ENCODE peak calls at places on chromosome 12, in six cellular contexts. One of them, this sample, is unnamed.

GRCh38 chr12:50314629-50315312 is 31.5 kb upstream of the LIMA1 start:
- DNase-seq in HCT116: no peak
- DNase-seq in right atrium auricular region: no peak
- DNase-seq in stomach: no peak
- DNase-seq in endodermal cell: peak; percentile 53
- DNase-seq in tibial nerve: no peak
- DNase-seq in this sample: no peak

GRCh38 chr12:508795-509194 is 49.1 kb downstream of the B4GALNT3 start:
- DNase-seq in HCT116: no peak
- DNase-seq in right atrium auricular region: no peak
- DNase-seq in stomach: peak; percentile 57
- DNase-seq in endodermal cell: peak; percentile 81
- DNase-seq in tibial nerve: no peak
- DNase-seq in this sample: no peak

GRCh38 chr12:111379942-111380554 is 11.2 kb upstream of the PHETA1 start:
- DNase-seq in HCT116: no peak
- DNase-seq in right atrium auricular region: no peak
- DNase-seq in stomach: no peak
- DNase-seq in endodermal cell: no peak
- DNase-seq in tibial nerve: no peak
- DNase-seq in this sample: no peak

GRCh38 chr12:94140556-94140955 is 7.8 kb upstream of the PLXNC1 start:
- DNase-seq in HCT116: peak; percentile 19
- DNase-seq in right atrium auricular region: no peak
- DNase-seq in stomach: peak; percentile 28
- DNase-seq in endodermal cell: peak; percentile 93
- DNase-seq in tibial nerve: no peak
- DNase-seq in this sample: no peak

GRCh38 chr12:48280572-48280971 is 70.1 kb downstream of the ZNF641 start:
- DNase-seq in HCT116: no peak
- DNase-seq in right atrium auricular region: no peak
- DNase-seq in stomach: no peak
- DNase-seq in endodermal cell: peak; percentile 49
- DNase-seq in tibial nerve: no peak
- DNase-seq in this sample: no peak

GRCh38 chr12:6788972-6789905 is at the start of gene CD4:
- DNase-seq in HCT116: no peak
- DNase-seq in right atrium auricular region: peak; percentile 73
- DNase-seq in stomach: no peak
- DNase-seq in endodermal cell: peak; percentile 74
- DNase-seq in tibial nerve: no peak
- DNase-seq in this sample: no peak

GRCh38 chr12:80041691-80042090 is 57.6 kb upstream of the OTOGL start:
- DNase-seq in HCT116: no peak
- DNase-seq in right atrium auricular region: no peak
- DNase-seq in stomach: no peak
- DNase-seq in endodermal cell: no peak
- DNase-seq in tibial nerve: no peak
- DNase-seq in this sample: no peak

GRCh38 chr12:53999596-54000104 is 311 bp upstream of the HOXC9 start:
- DNase-seq in HCT116: peak; percentile 75
- DNase-seq in right atrium auricular region: no peak
- DNase-seq in stomach: no peak
- DNase-seq in endodermal cell: peak; percentile 67
- DNase-seq in tibial nerve: no peak
- DNase-seq in this sample: peak; percentile 75

GRCh38 chr12:57564178-57564740 is 14.4 kb downstream of the KIF5A start:
- DNase-seq in HCT116: no peak
- DNase-seq in right atrium auricular region: no peak
- DNase-seq in stomach: no peak
- DNase-seq in endodermal cell: no peak
- DNase-seq in tibial nerve: no peak
- DNase-seq in this sample: no peak

GRCh38 chr12:65568517-65568916 is 255.8 kb upstream of the HMGA2 start:
- DNase-seq in HCT116: no peak
- DNase-seq in right atrium auricular region: no peak
- DNase-seq in stomach: peak; percentile 47
- DNase-seq in endodermal cell: no peak
- DNase-seq in tibial nerve: no peak
- DNase-seq in this sample: peak; percentile 73

GRCh38 chr12:4272014-4272975 is 1.3 kb upstream of the CCND2 start:
- DNase-seq in HCT116: no peak
- DNase-seq in right atrium auricular region: peak; percentile 73
- DNase-seq in stomach: peak; percentile 63
- DNase-seq in endodermal cell: peak; percentile 93
- DNase-seq in tibial nerve: peak; percentile 63
- DNase-seq in this sample: peak; percentile 94

GRCh38 chr12:108801736-108802665 is 55.4 kb downstream of the SSH1 start:
- DNase-seq in HCT116: no peak
- DNase-seq in right atrium auricular region: peak; percentile 84
- DNase-seq in stomach: no peak
- DNase-seq in endodermal cell: peak; percentile 96
- DNase-seq in tibial nerve: peak; percentile 54
- DNase-seq in this sample: peak; percentile 25

GRCh38 chr12:42916143-42916542 is 326.6 kb upstream of the PRICKLE1 start:
- DNase-seq in HCT116: no peak
- DNase-seq in right atrium auricular region: no peak
- DNase-seq in stomach: no peak
- DNase-seq in endodermal cell: no peak
- DNase-seq in tibial nerve: no peak
- DNase-seq in this sample: no peak

GRCh38 chr12:116096874-116097273 is 180.6 kb downstream of the MED13L start:
- DNase-seq in HCT116: no peak
- DNase-seq in right atrium auricular region: no peak
- DNase-seq in stomach: no peak
- DNase-seq in endodermal cell: no peak
- DNase-seq in tibial nerve: no peak
- DNase-seq in this sample: no peak

GRCh38 chr12:58500399-58500798 is 419.9 kb downstream of the LRIG3 start:
- DNase-seq in HCT116: no peak
- DNase-seq in right atrium auricular region: no peak
- DNase-seq in stomach: no peak
- DNase-seq in endodermal cell: no peak
- DNase-seq in tibial nerve: no peak
- DNase-seq in this sample: no peak

GRCh38 chr12:124824195-124824594 is 39.5 kb downstream of the SCARB1 start:
- DNase-seq in HCT116: no peak
- DNase-seq in right atrium auricular region: no peak
- DNase-seq in stomach: no peak
- DNase-seq in endodermal cell: peak; percentile 53
- DNase-seq in tibial nerve: no peak
- DNase-seq in this sample: no peak

GRCh38 chr12:85920324-85920947 is 46.3 kb downstream of the NTS start:
- DNase-seq in HCT116: peak; percentile 26
- DNase-seq in right atrium auricular region: no peak
- DNase-seq in stomach: no peak
- DNase-seq in endodermal cell: no peak
- DNase-seq in tibial nerve: no peak
- DNase-seq in this sample: peak; percentile 23

GRCh38 chr12:42094277-42094676 is 50.4 kb downstream of the GXYLT1 start:
- DNase-seq in HCT116: peak; percentile 33
- DNase-seq in right atrium auricular region: no peak
- DNase-seq in stomach: no peak
- DNase-seq in endodermal cell: peak; percentile 73
- DNase-seq in tibial nerve: no peak
- DNase-seq in this sample: peak; percentile 42

GRCh38 chr12:42145197-42145549 is 499 bp upstream of the GXYLT1 start:
- DNase-seq in HCT116: no peak
- DNase-seq in right atrium auricular region: no peak
- DNase-seq in stomach: no peak
- DNase-seq in endodermal cell: no peak
- DNase-seq in tibial nerve: no peak
- DNase-seq in this sample: no peak

GRCh38 chr12:1620093-1620492 is 8.9 kb upstream of the WNT5B start:
- DNase-seq in HCT116: no peak
- DNase-seq in right atrium auricular region: no peak
- DNase-seq in stomach: no peak
- DNase-seq in endodermal cell: no peak
- DNase-seq in tibial nerve: no peak
- DNase-seq in this sample: no peak

GRCh38 chr12:1619599-1619998 is 9.4 kb upstream of the WNT5B start:
- DNase-seq in HCT116: no peak
- DNase-seq in right atrium auricular region: peak; percentile 78
- DNase-seq in stomach: no peak
- DNase-seq in endodermal cell: no peak
- DNase-seq in tibial nerve: no peak
- DNase-seq in this sample: peak; percentile 13

GRCh38 chr12:1614360-1614759 is 14.7 kb upstream of the WNT5B start:
- DNase-seq in HCT116: no peak
- DNase-seq in right atrium auricular region: no peak
- DNase-seq in stomach: no peak
- DNase-seq in endodermal cell: no peak
- DNase-seq in tibial nerve: no peak
- DNase-seq in this sample: no peak

GRCh38 chr12:1616233-1617066 is 12.6 kb upstream of the WNT5B start:
- DNase-seq in HCT116: no peak
- DNase-seq in right atrium auricular region: no peak
- DNase-seq in stomach: no peak
- DNase-seq in endodermal cell: peak; percentile 52
- DNase-seq in tibial nerve: no peak
- DNase-seq in this sample: peak; percentile 77

DNA sequence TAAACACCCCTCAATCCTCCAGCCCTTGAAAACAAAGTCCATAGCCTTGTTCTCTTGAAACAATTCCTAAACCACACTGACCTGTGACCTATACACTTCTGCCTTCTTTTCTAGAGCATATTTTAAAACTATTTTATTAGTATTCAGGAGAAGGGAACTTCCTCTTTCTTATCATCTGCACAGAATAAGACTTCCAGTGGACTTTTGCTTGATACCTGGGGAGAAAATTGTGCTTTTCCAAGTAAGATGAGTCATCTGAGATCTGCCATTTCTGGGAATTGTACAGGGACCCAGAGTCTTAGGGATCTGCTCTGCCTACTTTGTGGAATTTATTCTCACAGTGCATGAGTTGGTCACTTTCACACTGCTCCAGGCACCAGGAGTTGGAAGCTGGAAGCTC is 10.5 kb upstream of the WNT5B start:
- DNase-seq in HCT116: no peak
- DNase-seq in right atrium auricular region: no peak
- DNase-seq in stomach: no peak
- DNase-seq in endodermal cell: no peak
- DNase-seq in tibial nerve: no peak
- DNase-seq in this sample: no peak
- H3K27ac ChIP-seq in HCT116: no peak overlapping the region
- H3K27ac ChIP-seq in right atrium auricular region: no peak overlapping the region
- H3K27ac ChIP-seq in stomach: no peak overlapping the region
- H3K27ac ChIP-seq in endodermal cell: no peak overlapping the region
- H3K27ac ChIP-seq in tibial nerve: no peak overlapping the region
- H3K27ac ChIP-seq in this sample: no peak overlapping the region

GRCh38 chr12:130768120-130768519 is 52.0 kb upstream of the RIMBP2 start:
- DNase-seq in HCT116: no peak
- DNase-seq in right atrium auricular region: no peak
- DNase-seq in stomach: no peak
- DNase-seq in endodermal cell: no peak
- DNase-seq in tibial nerve: no peak
- DNase-seq in this sample: peak; percentile 86

GRCh38 chr12:130766470-130766869 is 50.4 kb upstream of the RIMBP2 start:
- DNase-seq in HCT116: no peak
- DNase-seq in right atrium auricular region: no peak
- DNase-seq in stomach: no peak
- DNase-seq in endodermal cell: no peak
- DNase-seq in tibial nerve: no peak
- DNase-seq in this sample: no peak

GRCh38 chr12:130775953-130776856 is 60.1 kb upstream of the RIMBP2 start:
- DNase-seq in HCT116: peak; percentile 26
- DNase-seq in right atrium auricular region: peak; percentile 67
- DNase-seq in stomach: no peak
- DNase-seq in endodermal cell: peak; percentile 94
- DNase-seq in tibial nerve: no peak
- DNase-seq in this sample: peak; percentile 72

GRCh38 chr12:130765186-130765659 is 49.1 kb upstream of the RIMBP2 start:
- DNase-seq in HCT116: peak; percentile 57
- DNase-seq in right atrium auricular region: no peak
- DNase-seq in stomach: no peak
- DNase-seq in endodermal cell: no peak
- DNase-seq in tibial nerve: no peak
- DNase-seq in this sample: peak; percentile 30

DNA sequence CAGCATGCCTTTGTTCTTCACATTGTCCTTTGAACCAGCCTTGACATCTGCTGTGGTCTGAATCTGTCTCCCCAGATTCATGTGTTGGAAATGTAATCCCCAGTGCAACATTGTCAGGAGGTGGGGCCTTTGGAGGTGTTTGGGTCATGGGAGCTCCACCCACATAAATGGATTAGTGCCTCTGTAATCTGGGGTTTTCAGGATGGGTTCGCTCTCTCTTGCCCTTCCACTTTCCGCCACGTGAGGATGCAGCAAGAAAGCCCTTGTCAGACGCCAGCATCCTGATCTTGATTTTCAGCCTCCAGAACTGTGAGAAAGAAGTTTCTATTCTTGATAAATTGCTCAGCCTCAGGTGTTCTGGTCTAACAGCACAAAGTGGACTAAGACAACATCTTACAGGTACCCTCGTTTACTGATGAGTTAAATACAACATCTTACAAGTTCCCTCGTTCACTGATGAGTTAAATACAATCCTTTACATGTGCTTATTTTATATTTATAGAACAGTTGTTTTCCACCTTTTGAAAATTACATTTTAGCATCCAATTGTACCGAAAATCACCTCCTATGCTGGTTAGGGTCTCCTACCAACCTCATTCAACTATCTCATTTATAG is 54.4 kb upstream of the RIMBP2 start:
- DNase-seq in HCT116: no peak
- DNase-seq in right atrium auricular region: no peak
- DNase-seq in stomach: no peak
- DNase-seq in endodermal cell: peak; percentile 68
- DNase-seq in tibial nerve: no peak
- DNase-seq in this sample: no peak
- TF ChIP-seq CTCF in HCT116: no peak
- TF ChIP-seq CTCF in right atrium auricular region: no peak
- TF ChIP-seq CTCF in stomach: no peak
- TF ChIP-seq CTCF in endodermal cell: peak; percentile 29
- TF ChIP-seq CTCF in tibial nerve: no peak
- TF ChIP-seq CTCF in this sample: no peak

GRCh38 chr12:122094735-122095561 is 16.4 kb downstream of the MLXIP start:
- DNase-seq in HCT116: no peak
- DNase-seq in right atrium auricular region: no peak
- DNase-seq in stomach: no peak
- DNase-seq in endodermal cell: no peak
- DNase-seq in tibial nerve: no peak
- DNase-seq in this sample: no peak
- H3K27ac ChIP-seq in HCT116: peak overlapping the region; percentile 40
- H3K27ac ChIP-seq in right atrium auricular region: no peak overlapping the region
- H3K27ac ChIP-seq in stomach: peak overlapping the region; percentile 17
- H3K27ac ChIP-seq in endodermal cell: no peak overlapping the region
- H3K27ac ChIP-seq in tibial nerve: peak overlapping the region; percentile 12
- H3K27ac ChIP-seq in this sample: no peak overlapping the region

DNA sequence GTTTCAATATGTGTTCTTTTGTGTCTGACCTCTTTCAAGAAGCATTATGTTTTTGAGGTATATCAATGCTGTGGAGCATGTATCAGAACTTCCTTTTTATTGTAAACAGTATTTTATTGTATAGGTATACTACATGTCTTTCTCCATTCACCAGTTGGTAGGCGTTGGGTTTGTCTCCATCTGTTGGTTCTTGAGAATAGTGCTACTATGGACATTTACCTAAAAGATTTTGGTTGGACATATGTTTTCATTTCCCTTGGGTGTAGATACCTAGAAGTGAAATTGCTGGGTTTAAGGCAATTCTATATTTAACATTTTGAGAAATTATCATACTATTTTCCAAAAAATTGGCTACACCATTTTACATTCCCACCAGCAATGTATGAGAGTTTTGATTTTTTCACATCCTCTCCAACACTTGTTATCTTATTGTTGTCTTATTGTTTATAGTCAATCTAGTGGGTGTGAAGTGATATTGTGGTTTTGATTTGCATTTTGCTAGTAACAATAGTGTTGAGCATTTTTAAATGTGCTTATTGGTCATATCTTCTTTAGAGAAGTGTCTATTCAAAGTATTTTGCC is 409.2 kb downstream of the IPO8 start:
- DNase-seq in HCT116: peak; percentile 22
- DNase-seq in right atrium auricular region: no peak
- DNase-seq in stomach: no peak
- DNase-seq in endodermal cell: no peak
- DNase-seq in tibial nerve: no peak
- DNase-seq in this sample: no peak
- TF ChIP-seq CTCF in HCT116: peak; percentile 49
- TF ChIP-seq CTCF in right atrium auricular region: peak; percentile 50
- TF ChIP-seq CTCF in stomach: peak; percentile 21
- TF ChIP-seq CTCF in endodermal cell: peak; percentile 99
- TF ChIP-seq CTCF in tibial nerve: no peak
- TF ChIP-seq CTCF in this sample: peak; percentile 75